ENCODE peak calls at places on chromosome 1, in nine cellular contexts. D, W, H, A, N, F, I, X and R are unnamed samples.

GRCh38 chr1:63403386-63403785 is 36.0 kb downstream of the ALG6 start:
- DNase-seq in D (no peak), N (no peak), F (no peak), X (no peak), W (no peak), I (no peak), H (no peak), A (no peak), R (no peak)

GRCh38 chr1:225460021-225460736 is 32.3 kb upstream of the LBR start:
- DNase-seq in H (no peak), D (no peak), N (no peak), W (peak), X (no peak), A (peak), I (no peak), F (no peak), R (no peak)

GRCh38 chr1:98177751-98178150 is 256.9 kb upstream of the DPYD start:
- DNase-seq in H (no peak), A (no peak), X (no peak), I (no peak), W (no peak), D (no peak), F (no peak), N (no peak), R (no peak)

GRCh38 chr1:46497665-46498064 is 8.0 kb downstream of the DMBX1 start:
- DNase-seq in X (no peak), W (no peak), F (no peak), H (no peak), I (no peak), N (no peak), D (no peak), A (no peak), R (peak)

GRCh38 chr1:176765608-176766007 is 302.6 kb downstream of the PAPPA2 start:
- DNase-seq in H (no peak), I (no peak), X (no peak), D (no peak), A (no peak), W (no peak), N (no peak), F (no peak), R (no peak)

GRCh38 chr1:15007842-15008241 is 145.7 kb upstream of the TMEM51 start:
- DNase-seq in D (no peak), W (no peak), A (no peak), H (no peak), X (no peak), I (peak), N (no peak), F (no peak), R (no peak)

GRCh38 chr1:229192031-229192430 is 78.9 kb upstream of the RAB4A start:
- DNase-seq in D (no peak), F (no peak), I (no peak), H (no peak), A (no peak), N (no peak), X (no peak), W (no peak), R (no peak)

GRCh38 chr1:209513226-209513625 is 70.3 kb upstream of the CAMK1G start:
- DNase-seq in X (no peak), H (peak), A (no peak), N (no peak), F (peak), I (peak), D (no peak), W (no peak), R (no peak)

GRCh38 chr1:101101362-101101761 is 75.8 kb upstream of the DPH5 start:
- DNase-seq in X (no peak), F (no peak), W (no peak), N (no peak), I (no peak), H (no peak), D (no peak), A (no peak), R (no peak)

GRCh38 chr1:226390681-226391080 is 17.2 kb downstream of the PARP1 start:
- DNase-seq in W (no peak), D (no peak), F (no peak), N (no peak), I (no peak), A (no peak), H (no peak), X (no peak), R (no peak)

GRCh38 chr1:159941867-159942560 is 3.4 kb downstream of the IGSF9 start:
- DNase-seq in F (no peak), A (no peak), W (no peak), N (no peak), X (no peak), H (no peak), I (no peak), D (no peak), R (no peak)

GRCh38 chr1:204084247-204084772 is 11.4 kb downstream of the SOX13 start:
- DNase-seq in X (no peak), F (no peak), I (no peak), H (no peak), W (peak), N (peak), A (no peak), D (no peak), R (peak)

GRCh38 chr1:2274968-2275475 is 46.9 kb downstream of the SKI start:
- DNase-seq in D (no peak), H (no peak), W (no peak), I (no peak), A (no peak), N (no peak), F (no peak), X (no peak), R (peak)

GRCh38 chr1:209853677-209854076 is 25.9 kb downstream of the UTP25 start:
- DNase-seq in I (no peak), D (no peak), F (no peak), N (no peak), W (no peak), A (no peak), X (no peak), H (no peak), R (no peak)

GRCh38 chr1:170316270-170316669 is 170.5 kb downstream of the NTMT2 start:
- DNase-seq in N (no peak), X (no peak), F (no peak), D (no peak), H (no peak), A (no peak), I (no peak), W (no peak), R (no peak)

GRCh38 chr1:223832637-223832943 is 13.2 kb downstream of the TP53BP2 start:
- DNase-seq in A (no peak), F (no peak), X (no peak), D (no peak), H (no peak), I (no peak), N (no peak), W (no peak), R (peak)

GRCh38 chr1:98103617-98104284 is 182.9 kb upstream of the DPYD start:
- DNase-seq in F (no peak), I (no peak), H (peak), X (no peak), N (no peak), W (no peak), D (no peak), A (no peak), R (no peak)

GRCh38 chr1:86339421-86339820 is 56.7 kb downstream of the ODF2L start:
- DNase-seq in A (no peak), D (no peak), I (no peak), H (no peak), W (no peak), N (no peak), F (no peak), X (no peak), R (no peak)

GRCh38 chr1:109775408-109775807 is 11.7 kb upstream of the EPS8L3 start:
- DNase-seq in X (no peak), N (no peak), A (peak), I (no peak), D (no peak), F (no peak), W (peak), H (no peak), R (no peak)

GRCh38 chr1:211625040-211625439 is 46.1 kb upstream of the SLC30A1 start:
- DNase-seq in F (peak), N (no peak), W (peak), H (peak), I (peak), D (peak), X (no peak), A (no peak), R (no peak)

GRCh38 chr1:32538887-32539583 is at the start of gene ZBTB8A:
- DNase-seq in D (peak), W (peak), F (peak), H (peak), I (no peak), N (peak), X (peak), A (peak), R (peak)

GRCh38 chr1:12447301-12447700 is 170.7 kb downstream of the DHRS3 start:
- DNase-seq in F (no peak), H (no peak), X (no peak), W (no peak), I (no peak), A (no peak), D (no peak), N (no peak), R (no peak)

GRCh38 chr1:23004112-23004511 is 11.5 kb downstream of the TEX46 start:
- DNase-seq in W (no peak), A (no peak), D (no peak), I (no peak), F (no peak), H (no peak), X (no peak), N (no peak), R (no peak)

GRCh38 chr1:165854101-165854845 is 26.9 kb downstream of the UCK2 start:
- DNase-seq in W (no peak), X (no peak), A (no peak), D (no peak), I (no peak), N (no peak), F (no peak), H (peak), R (no peak)

GRCh38 chr1:246930830-246931548 is 759 bp downstream of the AHCTF1 start:
- DNase-seq in W (peak), N (peak), A (peak), I (peak), F (peak), X (peak), D (peak), H (peak), R (peak)

GRCh38 chr1:1356166-1356795 is 2.1 kb downstream of the MXRA8 start:
- DNase-seq in I (no peak), F (no peak), H (no peak), D (no peak), A (no peak), X (no peak), N (no peak), W (no peak), R (no peak)

GRCh38 chr1:48851638-48852037 is 74.9 kb upstream of the BEND5 start:
- DNase-seq in F (no peak), X (no peak), A (no peak), I (no peak), H (no peak), N (no peak), D (no peak), W (no peak), R (no peak)

GRCh38 chr1:176517484-176517883 is 54.5 kb downstream of the PAPPA2 start:
- DNase-seq in D (no peak), W (no peak), X (no peak), F (peak), I (no peak), A (no peak), H (peak), N (no peak), R (no peak)

GRCh38 chr1:8962812-8963669 is 17.4 kb downstream of the CA6 start:
- DNase-seq in H (peak), W (peak), D (peak), N (peak), F (peak), I (peak), A (no peak), X (no peak), R (peak)

GRCh38 chr1:79188371-79188770 is 181.8 kb upstream of the ADGRL4 start:
- DNase-seq in N (no peak), F (no peak), X (no peak), W (no peak), D (no peak), H (no peak), I (no peak), A (no peak), R (no peak)

GRCh38 chr1:5728956-5729355 is 263.3 kb downstream of the NPHP4 start:
- DNase-seq in W (no peak), F (no peak), H (no peak), X (no peak), I (no peak), A (no peak), D (no peak), N (no peak), R (no peak)

GRCh38 chr1:203025721-203026665 is at the start of gene PPFIA4:
- DNase-seq in I (peak), X (peak), W (peak), F (peak), D (peak), H (peak), A (peak), N (peak), R (peak)

GRCh38 chr1:203031467-203031866 is 5.2 kb downstream of the PPFIA4 start:
- DNase-seq in H (no peak), W (no peak), X (no peak), N (no peak), I (peak), F (no peak), A (no peak), D (no peak), R (no peak)

GRCh38 chr1:203028067-203028783 is 1.9 kb downstream of the PPFIA4 start:
- DNase-seq in A (no peak), D (no peak), W (no peak), F (no peak), I (peak), H (no peak), X (no peak), N (no peak), R (no peak)

GRCh38 chr1:203026666-203027663 is 674 bp downstream of the PPFIA4 start:
- DNase-seq in F (no peak), I (peak), X (peak), W (no peak), H (no peak), N (peak), A (no peak), D (no peak), R (peak)

GRCh38 chr1:203028784-203029553 is 2.7 kb downstream of the PPFIA4 start:
- DNase-seq in N (no peak), F (peak), A (no peak), D (no peak), W (no peak), X (peak), H (no peak), I (peak), R (peak)
- TF ChIP-seq EP300 in N (no peak), F (no peak), A (no peak), D (no peak), W (no peak), X (no peak), H (no peak), I (no peak), R (no peak)

GRCh38 chr1:19000065-19000464 is 43.6 kb upstream of the IFFO2 start:
- DNase-seq in A (no peak), D (no peak), F (no peak), I (no peak), X (no peak), N (no peak), H (no peak), W (no peak), R (no peak)

GRCh38 chr1:18999287-18999852 is 42.9 kb upstream of the IFFO2 start:
- DNase-seq in N (no peak), I (no peak), A (no peak), D (peak), F (no peak), X (no peak), W (no peak), H (no peak), R (no peak)

GRCh38 chr1:18997508-18997907 is 41.0 kb upstream of the IFFO2 start:
- DNase-seq in H (no peak), N (no peak), D (no peak), A (no peak), X (no peak), F (no peak), W (no peak), I (no peak), R (no peak)

GRCh38 chr1:18996548-18997177 is 40.2 kb upstream of the IFFO2 start:
- DNase-seq in I (no peak), F (no peak), H (no peak), D (no peak), X (no peak), N (no peak), A (no peak), W (no peak), R (no peak)

DNA sequence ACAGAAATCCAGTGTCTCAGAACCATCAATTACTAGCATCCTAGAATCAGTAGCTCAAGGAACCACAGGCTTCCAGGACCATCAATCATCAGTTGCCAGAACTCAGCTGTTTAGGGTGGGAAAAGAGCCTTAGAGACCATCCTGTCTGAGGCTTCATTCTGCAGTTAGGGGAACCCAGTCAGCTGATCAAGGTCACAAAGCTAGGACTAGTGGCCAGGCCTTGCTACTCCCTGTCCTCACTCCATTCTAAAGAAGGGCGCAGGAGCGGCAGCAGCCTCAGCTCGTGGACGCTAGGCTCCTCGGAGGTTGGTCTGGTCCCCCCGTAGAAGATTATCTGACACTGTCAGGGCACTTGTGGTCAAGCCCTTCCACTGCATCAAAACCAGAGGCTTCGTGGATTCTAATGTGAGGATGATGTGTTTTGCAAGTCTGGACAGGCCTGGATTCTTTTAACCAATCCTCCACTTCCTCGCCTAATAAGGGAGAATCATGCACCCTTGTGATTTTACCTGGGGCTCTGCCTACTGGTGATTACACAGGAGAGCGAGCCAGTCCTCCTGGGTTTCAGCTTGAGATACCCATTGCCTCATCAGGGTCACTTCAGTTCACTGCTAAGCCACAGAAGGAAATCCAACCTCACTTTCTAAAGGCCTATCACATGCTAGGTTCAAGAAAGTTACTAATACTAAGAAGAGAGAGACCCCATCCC is 41.7 kb upstream of the IFFO2 start:
- DNase-seq in N (no peak), I (no peak), H (no peak), F (no peak), A (no peak), D (no peak), X (no peak), W (no peak), R (peak)
- TF ChIP-seq EP300 in N (no peak), I (no peak), H (no peak), F (no peak), A (no peak), D (no peak), X (no peak), W (no peak), R (peak)

GRCh38 chr1:198671136-198671535 is 32.3 kb downstream of the PTPRC start:
- DNase-seq in H (no peak), I (no peak), X (no peak), D (no peak), F (no peak), N (no peak), W (no peak), A (no peak), R (no peak)

GRCh38 chr1:198676253-198676652 is 37.4 kb downstream of the PTPRC start:
- DNase-seq in A (no peak), W (no peak), N (no peak), H (no peak), I (peak), X (no peak), D (no peak), F (peak), R (no peak)

GRCh38 chr1:198672124-198672523 is 33.3 kb downstream of the PTPRC start:
- DNase-seq in D (no peak), A (no peak), W (no peak), H (peak), X (no peak), N (no peak), F (no peak), I (no peak), R (no peak)

GRCh38 chr1:198677027-198677426 is 38.2 kb downstream of the PTPRC start:
- DNase-seq in X (no peak), A (no peak), H (no peak), I (no peak), N (no peak), W (no peak), F (no peak), D (no peak), R (no peak)

DNA sequence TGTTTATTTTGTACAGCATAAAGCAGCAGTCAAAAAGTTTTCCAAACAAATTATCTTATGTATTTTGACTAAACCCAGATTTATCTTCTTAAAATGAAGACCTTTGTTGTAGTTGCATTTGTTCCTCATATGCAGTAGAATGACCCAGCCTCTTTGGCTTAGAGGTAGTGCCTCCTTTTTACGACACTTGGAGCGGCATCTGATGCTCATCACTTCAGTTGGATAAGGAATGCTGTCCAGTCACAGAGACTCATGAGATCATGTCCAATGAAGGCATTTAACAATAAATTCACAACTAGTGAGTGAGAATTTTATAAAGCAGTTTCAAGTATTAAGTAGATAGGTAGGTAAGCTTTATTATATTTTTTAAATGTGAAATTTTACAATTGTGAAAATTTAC is 35.2 kb downstream of the PTPRC start:
- DNase-seq in I (no peak), F (no peak), D (no peak), W (no peak), A (no peak), X (no peak), H (no peak), N (no peak), R (no peak)
- TF ChIP-seq EP300 in I (no peak), F (no peak), D (no peak), W (no peak), A (no peak), X (no peak), H (no peak), N (no peak), R (no peak)

GRCh38 chr1:29245261-29245660 is 8.9 kb downstream of the PTPRU start:
- DNase-seq in D (no peak), N (no peak), A (no peak), F (no peak), X (no peak), H (no peak), I (no peak), W (no peak), R (no peak)

GRCh38 chr1:29247874-29248273 is 11.6 kb downstream of the PTPRU start:
- DNase-seq in W (no peak), N (no peak), X (no peak), H (no peak), D (no peak), A (no peak), I (no peak), F (no peak), R (no peak)

GRCh38 chr1:29248409-29248808 is 12.1 kb downstream of the PTPRU start:
- DNase-seq in X (no peak), N (no peak), F (no peak), D (no peak), H (no peak), I (no peak), A (no peak), W (no peak), R (no peak)

GRCh38 chr1:29245876-29246275 is 9.6 kb downstream of the PTPRU start:
- DNase-seq in D (no peak), A (no peak), N (no peak), X (no peak), I (no peak), H (peak), F (peak), W (peak), R (no peak)

DNA sequence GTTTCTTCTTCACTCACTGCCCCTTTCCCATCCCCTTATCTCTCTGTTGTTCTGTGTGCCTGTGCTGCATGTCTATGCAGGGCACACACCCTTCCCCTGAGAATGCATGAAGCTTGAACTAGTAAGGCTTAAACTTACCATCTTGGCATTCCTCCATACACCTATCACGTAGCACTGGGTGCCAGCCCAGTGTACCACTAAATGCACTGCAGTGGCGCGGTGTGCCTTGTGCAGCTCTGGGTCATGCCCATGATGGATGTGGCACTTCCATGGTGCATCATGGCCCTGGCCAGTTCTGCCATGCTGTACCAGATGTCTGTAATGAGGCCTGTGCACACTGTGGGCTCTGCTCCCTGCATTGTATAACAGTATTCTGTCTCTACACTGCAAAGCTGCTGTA is 10.7 kb downstream of the PTPRU start:
- DNase-seq in W (no peak), F (no peak), A (no peak), X (no peak), D (no peak), N (no peak), H (no peak), I (no peak), R (no peak)
- TF ChIP-seq EP300 in W (no peak), F (no peak), A (no peak), X (no peak), D (no peak), N (no peak), H (no peak), I (no peak), R (no peak)